ENCODE peak calls at places on chromosome 19, in eight cellular contexts. O, T, Z, W, D, F, C and K are unnamed samples.

GRCh38 chr19:7272856-7273578 is 21.2 kb downstream of the INSR start:
- DNase-seq in O (no peak), T (no peak), Z (no peak), W (no peak), D (no peak), F (no peak), C (no peak), K (no peak)

GRCh38 chr19:12867120-12868099 is 13.8 kb downstream of the DNASE2 start:
- DNase-seq in O (no peak), T (peak; percentile 58), Z (no peak), W (peak; percentile 43), D (no peak), F (no peak), C (peak; percentile 79), K (no peak)

GRCh38 chr19:48400018-48400742 is 6.7 kb downstream of the GRIN2D start:
- DNase-seq in O (no peak), T (peak; percentile 91), Z (no peak), W (peak; percentile 52), D (no peak), F (peak; percentile 48), C (peak; percentile 70), K (no peak)

GRCh38 chr19:31676271-31677004 is 327.2 kb upstream of the TSHZ3 start:
- DNase-seq in O (no peak), T (no peak), Z (no peak), W (no peak), D (no peak), F (no peak), C (no peak), K (peak; percentile 1)

GRCh38 chr19:1307755-1308303 is 22.2 kb downstream of the EFNA2 start:
- DNase-seq in O (no peak), T (no peak), Z (no peak), W (peak; percentile 7), D (no peak), F (no peak), C (no peak), K (no peak)

GRCh38 chr19:6288737-6289136 is 9.0 kb upstream of the MLLT1 start:
- DNase-seq in O (no peak), T (no peak), Z (no peak), W (no peak), D (no peak), F (no peak), C (no peak), K (no peak)

GRCh38 chr19:1295169-1296012 is 9.7 kb downstream of the EFNA2 start:
- DNase-seq in O (no peak), T (no peak), Z (no peak), W (no peak), D (no peak), F (no peak), C (no peak), K (no peak)

GRCh38 chr19:48784527-48784926 is 26.3 kb downstream of the BCAT2 start:
- DNase-seq in O (no peak), T (peak; percentile 62), Z (no peak), W (no peak), D (no peak), F (no peak), C (no peak), K (no peak)

GRCh38 chr19:17329768-17330545 is 4.7 kb downstream of the ANO8 start:
- DNase-seq in O (no peak), T (no peak), Z (no peak), W (no peak), D (no peak), F (no peak), C (no peak), K (no peak)

GRCh38 chr19:37778613-37779138 is 710 bp downstream of the ZNF573 start:
- DNase-seq in O (no peak), T (peak; percentile 28), Z (no peak), W (no peak), D (no peak), F (no peak), C (no peak), K (peak; percentile 0)

GRCh38 chr19:10007811-10008211 is 2.5 kb downstream of the COL5A3 start:
- DNase-seq in O (no peak), T (peak; percentile 50), Z (no peak), W (peak; percentile 43), D (no peak), F (peak; percentile 77), C (no peak), K (peak; percentile 9)